ENCODE peak calls at places on chromosomes 6 and 20, in five cellular contexts. One of them, this sample, is unnamed.

GRCh38 chr6:142613981-142614380 is 312.2 kb downstream of the ADGRG6 start:
- DNase-seq in neural progenitor cell: no peak
- DNase-seq in HCT116: no peak
- DNase-seq in MM.1S: no peak
- DNase-seq in hepatocyte: peak
- DNase-seq in this sample: no peak

GRCh38 chr6:78629154-78629721 is 238.1 kb upstream of the IRAK1BP1 start:
- DNase-seq in neural progenitor cell: no peak
- DNase-seq in HCT116: no peak
- DNase-seq in MM.1S: no peak
- DNase-seq in hepatocyte: no peak
- DNase-seq in this sample: peak

GRCh38 chr6:56334937-56335336 is 87.6 kb upstream of the COL21A1 start:
- DNase-seq in neural progenitor cell: no peak
- DNase-seq in HCT116: no peak
- DNase-seq in MM.1S: no peak
- DNase-seq in hepatocyte: no peak
- DNase-seq in this sample: peak

GRCh38 chr6:133251688-133252087 is 10.5 kb downstream of the EYA4 start:
- DNase-seq in neural progenitor cell: no peak
- DNase-seq in HCT116: no peak
- DNase-seq in MM.1S: no peak
- DNase-seq in hepatocyte: no peak
- DNase-seq in this sample: no peak

GRCh38 chr6:125940691-125941090 is 15.9 kb upstream of the HINT3 start:
- DNase-seq in neural progenitor cell: no peak
- DNase-seq in HCT116: no peak
- DNase-seq in MM.1S: no peak
- DNase-seq in hepatocyte: no peak
- DNase-seq in this sample: peak

GRCh38 chr6:37210313-37210898 is 40.5 kb downstream of the PIM1 start:
- DNase-seq in neural progenitor cell: peak
- DNase-seq in HCT116: peak
- DNase-seq in MM.1S: peak
- DNase-seq in hepatocyte: peak
- DNase-seq in this sample: peak

GRCh38 chr6:164230804-164231203 is 816.3 kb downstream of the QKI start:
- DNase-seq in neural progenitor cell: no peak
- DNase-seq in HCT116: no peak
- DNase-seq in MM.1S: no peak
- DNase-seq in hepatocyte: no peak
- DNase-seq in this sample: no peak

GRCh38 chr6:69422474-69422873 is 374.3 kb downstream of the LMBRD1 start:
- DNase-seq in neural progenitor cell: peak
- DNase-seq in HCT116: no peak
- DNase-seq in MM.1S: no peak
- DNase-seq in hepatocyte: no peak
- DNase-seq in this sample: no peak

GRCh38 chr6:154154389-154154967 is 115.4 kb downstream of the OPRM1 start:
- DNase-seq in neural progenitor cell: peak
- DNase-seq in HCT116: peak
- DNase-seq in MM.1S: peak
- DNase-seq in hepatocyte: peak
- DNase-seq in this sample: peak

GRCh38 chr6:157790548-157791160 is 32.4 kb upstream of the SNX9 start:
- DNase-seq in neural progenitor cell: no peak
- DNase-seq in HCT116: no peak
- DNase-seq in MM.1S: no peak
- DNase-seq in hepatocyte: no peak
- DNase-seq in this sample: peak

GRCh38 chr6:3230275-3231212 is 3.1 kb upstream of the TUBB2B start:
- DNase-seq in neural progenitor cell: peak
- DNase-seq in HCT116: no peak
- DNase-seq in MM.1S: no peak
- DNase-seq in hepatocyte: peak
- DNase-seq in this sample: peak

GRCh38 chr20:63475209-63475608 is 2.8 kb upstream of the KCNQ2 start:
- DNase-seq in neural progenitor cell: peak
- DNase-seq in HCT116: no peak
- DNase-seq in MM.1S: no peak
- DNase-seq in hepatocyte: peak
- DNase-seq in this sample: peak

DNA sequence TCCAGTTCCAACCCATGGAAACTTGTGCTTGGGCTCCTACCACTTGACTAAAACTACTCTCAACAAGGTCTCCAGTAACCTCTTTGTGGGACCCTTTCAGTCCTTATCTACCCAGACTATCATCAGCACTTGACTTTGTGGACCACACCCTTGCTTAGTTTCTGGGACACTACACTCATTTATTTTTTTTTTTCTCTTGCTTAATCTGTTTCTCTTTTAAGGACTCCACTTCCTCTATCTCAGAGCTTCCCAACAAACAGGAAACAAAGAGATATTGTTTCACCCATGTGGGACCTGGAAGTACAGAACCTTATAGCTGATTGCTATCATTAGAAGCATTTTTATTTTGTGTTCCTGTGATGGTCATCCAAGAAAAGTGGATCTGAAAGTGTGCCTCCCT is 28.8 kb upstream of the ME1 start:
- DNase-seq in neural progenitor cell: no peak
- DNase-seq in HCT116: no peak
- DNase-seq in MM.1S: no peak
- DNase-seq in hepatocyte: no peak
- DNase-seq in this sample: no peak
- TF ChIP-seq EZH2phosphoT487 in neural progenitor cell: no peak
- TF ChIP-seq EZH2phosphoT487 in HCT116: no peak
- TF ChIP-seq EZH2phosphoT487 in MM.1S: no peak
- TF ChIP-seq EZH2phosphoT487 in hepatocyte: no peak
- TF ChIP-seq EZH2phosphoT487 in this sample: no peak

DNA sequence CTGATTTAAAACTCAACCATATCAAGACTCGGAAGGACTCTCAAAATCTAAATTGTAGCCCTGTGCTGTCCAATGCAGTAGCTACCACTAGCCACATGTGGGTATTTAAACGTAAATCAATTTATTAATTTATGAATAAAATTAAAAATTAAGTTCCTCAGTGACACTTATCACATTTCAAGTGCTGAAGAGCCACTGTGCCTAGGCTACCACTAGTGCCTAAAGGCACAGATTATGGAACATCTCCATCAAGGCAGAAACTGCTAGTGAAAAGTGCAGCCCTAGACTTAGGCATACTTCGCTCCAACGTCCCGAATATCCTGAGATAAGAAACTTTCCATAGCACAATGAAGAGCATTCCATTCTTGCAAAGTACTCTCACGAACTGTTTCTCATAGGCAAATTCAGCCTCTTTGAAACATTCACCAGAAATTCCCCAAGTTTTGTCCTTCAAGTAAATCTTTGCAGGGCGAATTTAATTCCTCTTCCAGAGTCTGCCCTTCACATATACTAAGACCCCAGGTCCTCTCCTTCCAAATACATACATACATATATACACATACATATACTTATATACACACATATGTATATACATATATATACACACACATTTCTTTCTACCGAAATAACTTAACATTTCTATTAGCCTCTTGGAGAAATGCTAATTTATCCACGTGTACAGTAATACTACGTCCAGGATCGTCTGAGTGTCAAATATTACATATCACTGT is 1.3 kb downstream of the SUPT3H start:
- DNase-seq in neural progenitor cell: peak
- DNase-seq in HCT116: no peak
- DNase-seq in MM.1S: no peak
- DNase-seq in hepatocyte: peak
- DNase-seq in this sample: peak
- TF ChIP-seq EZH2phosphoT487 in neural progenitor cell: no peak
- TF ChIP-seq EZH2phosphoT487 in HCT116: no peak
- TF ChIP-seq EZH2phosphoT487 in MM.1S: no peak
- TF ChIP-seq EZH2phosphoT487 in hepatocyte: no peak
- TF ChIP-seq EZH2phosphoT487 in this sample: no peak

GRCh38 chr6:85078071-85078470 is 313.7 kb upstream of the TBX18 start:
- DNase-seq in neural progenitor cell: no peak
- DNase-seq in HCT116: peak
- DNase-seq in MM.1S: no peak
- DNase-seq in hepatocyte: peak
- DNase-seq in this sample: peak
- TF ChIP-seq EZH2phosphoT487 in neural progenitor cell: no peak
- TF ChIP-seq EZH2phosphoT487 in HCT116: no peak
- TF ChIP-seq EZH2phosphoT487 in MM.1S: no peak
- TF ChIP-seq EZH2phosphoT487 in hepatocyte: peak
- TF ChIP-seq EZH2phosphoT487 in this sample: peak

GRCh38 chr6:26491604-26492003 is 8.5 kb upstream of the BTN1A1 start:
- DNase-seq in neural progenitor cell: no peak
- DNase-seq in HCT116: no peak
- DNase-seq in MM.1S: no peak
- DNase-seq in hepatocyte: no peak
- DNase-seq in this sample: no peak
- TF ChIP-seq EZH2phosphoT487 in neural progenitor cell: no peak
- TF ChIP-seq EZH2phosphoT487 in HCT116: no peak
- TF ChIP-seq EZH2phosphoT487 in MM.1S: no peak
- TF ChIP-seq EZH2phosphoT487 in hepatocyte: no peak
- TF ChIP-seq EZH2phosphoT487 in this sample: no peak

GRCh38 chr6:8225113-8225512 is 122.8 kb upstream of the EEF1E1 start:
- DNase-seq in neural progenitor cell: no peak
- DNase-seq in HCT116: no peak
- DNase-seq in MM.1S: no peak
- DNase-seq in hepatocyte: no peak
- DNase-seq in this sample: no peak

GRCh38 chr6:8218861-8219260 is 116.5 kb upstream of the EEF1E1 start:
- DNase-seq in neural progenitor cell: no peak
- DNase-seq in HCT116: no peak
- DNase-seq in MM.1S: no peak
- DNase-seq in hepatocyte: no peak
- DNase-seq in this sample: no peak

GRCh38 chr6:8215631-8216030 is 113.3 kb upstream of the EEF1E1 start:
- DNase-seq in neural progenitor cell: no peak
- DNase-seq in HCT116: no peak
- DNase-seq in MM.1S: no peak
- DNase-seq in hepatocyte: peak
- DNase-seq in this sample: peak

GRCh38 chr6:8219352-8219943 is 117.1 kb upstream of the EEF1E1 start:
- DNase-seq in neural progenitor cell: peak
- DNase-seq in HCT116: peak
- DNase-seq in MM.1S: peak
- DNase-seq in hepatocyte: peak
- DNase-seq in this sample: peak
- TF ChIP-seq EZH2phosphoT487 in neural progenitor cell: no peak
- TF ChIP-seq EZH2phosphoT487 in HCT116: no peak
- TF ChIP-seq EZH2phosphoT487 in MM.1S: no peak
- TF ChIP-seq EZH2phosphoT487 in hepatocyte: no peak
- TF ChIP-seq EZH2phosphoT487 in this sample: no peak

GRCh38 chr6:25922301-25922700 is 8.2 kb downstream of the SLC17A2 start:
- DNase-seq in neural progenitor cell: no peak
- DNase-seq in HCT116: no peak
- DNase-seq in MM.1S: no peak
- DNase-seq in hepatocyte: no peak
- DNase-seq in this sample: peak
- TF ChIP-seq EZH2phosphoT487 in neural progenitor cell: no peak
- TF ChIP-seq EZH2phosphoT487 in HCT116: no peak
- TF ChIP-seq EZH2phosphoT487 in MM.1S: no peak
- TF ChIP-seq EZH2phosphoT487 in hepatocyte: no peak
- TF ChIP-seq EZH2phosphoT487 in this sample: no peak

GRCh38 chr6:150203378-150203777 is 60.5 kb downstream of the PPP1R14C start:
- DNase-seq in neural progenitor cell: no peak
- DNase-seq in HCT116: no peak
- DNase-seq in MM.1S: no peak
- DNase-seq in hepatocyte: no peak
- DNase-seq in this sample: no peak
- TF ChIP-seq EZH2phosphoT487 in neural progenitor cell: no peak
- TF ChIP-seq EZH2phosphoT487 in HCT116: no peak
- TF ChIP-seq EZH2phosphoT487 in MM.1S: no peak
- TF ChIP-seq EZH2phosphoT487 in hepatocyte: no peak
- TF ChIP-seq EZH2phosphoT487 in this sample: no peak

GRCh38 chr20:3106658-3107463 is 22.3 kb upstream of the AVP start:
- DNase-seq in neural progenitor cell: peak
- DNase-seq in HCT116: no peak
- DNase-seq in MM.1S: no peak
- DNase-seq in hepatocyte: no peak
- DNase-seq in this sample: no peak
- TF ChIP-seq EZH2phosphoT487 in neural progenitor cell: no peak
- TF ChIP-seq EZH2phosphoT487 in HCT116: no peak
- TF ChIP-seq EZH2phosphoT487 in MM.1S: no peak
- TF ChIP-seq EZH2phosphoT487 in hepatocyte: no peak
- TF ChIP-seq EZH2phosphoT487 in this sample: no peak

GRCh38 chr6:33427585-33428218 is 7.8 kb downstream of the SYNGAP1 start:
- DNase-seq in neural progenitor cell: peak
- DNase-seq in HCT116: no peak
- DNase-seq in MM.1S: no peak
- DNase-seq in hepatocyte: peak
- DNase-seq in this sample: peak
- TF ChIP-seq EZH2phosphoT487 in neural progenitor cell: no peak
- TF ChIP-seq EZH2phosphoT487 in HCT116: no peak
- TF ChIP-seq EZH2phosphoT487 in MM.1S: no peak
- TF ChIP-seq EZH2phosphoT487 in hepatocyte: no peak
- TF ChIP-seq EZH2phosphoT487 in this sample: no peak

This sample was measured in GM23248.